ENCODE peak calls at places on chromosomes 7 and 10, in four cellular contexts. D, P, Z and J are unnamed samples.

GRCh38 chr10:48187713-48188541 is 86.6 kb downstream of the FRMPD2 start:
- DNase-seq in P (no peak), Z (no peak), D (no peak), J (no peak)

GRCh38 chr10:10722422-10722821 is 295.2 kb upstream of the CELF2 start:
- DNase-seq in D (no peak), Z (no peak), P (no peak), J (no peak)

GRCh38 chr10:74903491-74903890 is 77.1 kb downstream of the KAT6B start:
- DNase-seq in P (no peak), Z (no peak), D (no peak), J (no peak)

GRCh38 chr10:112244197-112244596 is 39.0 kb upstream of the TECTB start:
- DNase-seq in Z (no peak), D (no peak), P (peak; percentile 71), J (no peak)

GRCh38 chr10:131825150-131825907 is 75.5 kb upstream of the PPP2R2D start:
- DNase-seq in P (no peak), Z (no peak), D (no peak), J (no peak)

GRCh38 chr10:89481662-89482061 is 53.7 kb downstream of the SLC16A12 start:
- DNase-seq in Z (peak; percentile 64), D (no peak), P (peak; percentile 93), J (no peak)

GRCh38 chr10:95395947-95396449 is 105.2 kb upstream of the PDLIM1 start:
- DNase-seq in D (no peak), Z (peak; percentile 31), P (no peak), J (no peak)

GRCh38 chr10:26890956-26891355 is 30.2 kb upstream of the ABI1 start:
- DNase-seq in P (peak; percentile 66), Z (peak; percentile 82), D (peak; percentile 91), J (peak; percentile 77)

DNA sequence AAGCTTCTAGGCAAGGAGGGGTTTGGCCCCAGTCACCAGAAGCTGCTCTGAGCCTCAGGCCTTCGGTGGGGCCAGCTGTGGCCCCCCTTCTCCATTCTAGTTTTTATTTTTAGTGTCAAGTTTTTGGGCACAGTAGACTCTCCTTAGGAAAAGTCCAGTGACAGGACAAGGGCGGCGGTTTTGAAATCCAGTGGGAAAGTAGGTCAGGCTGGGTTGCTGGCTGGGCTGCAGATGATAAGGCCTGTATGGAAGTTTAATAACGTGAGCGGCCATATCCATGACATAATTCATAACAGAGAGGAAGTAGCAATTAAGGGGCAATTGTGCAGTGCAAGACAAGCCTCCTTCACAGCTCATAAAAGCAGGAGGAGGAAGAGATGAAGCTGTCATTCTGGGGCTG is 87.1 kb upstream of the ZNF716 start:
- DNase-seq in D (no peak), Z (no peak), P (no peak), J (no peak)
- H3K9me3 ChIP-seq in D (peaks cover 36% of the 10 kb centered on the region), Z (peaks cover 4% of the 10 kb centered on the region), P (peaks cover 19% of the 10 kb centered on the region), J (no peaks in the 10 kb centered on the region)

DNA sequence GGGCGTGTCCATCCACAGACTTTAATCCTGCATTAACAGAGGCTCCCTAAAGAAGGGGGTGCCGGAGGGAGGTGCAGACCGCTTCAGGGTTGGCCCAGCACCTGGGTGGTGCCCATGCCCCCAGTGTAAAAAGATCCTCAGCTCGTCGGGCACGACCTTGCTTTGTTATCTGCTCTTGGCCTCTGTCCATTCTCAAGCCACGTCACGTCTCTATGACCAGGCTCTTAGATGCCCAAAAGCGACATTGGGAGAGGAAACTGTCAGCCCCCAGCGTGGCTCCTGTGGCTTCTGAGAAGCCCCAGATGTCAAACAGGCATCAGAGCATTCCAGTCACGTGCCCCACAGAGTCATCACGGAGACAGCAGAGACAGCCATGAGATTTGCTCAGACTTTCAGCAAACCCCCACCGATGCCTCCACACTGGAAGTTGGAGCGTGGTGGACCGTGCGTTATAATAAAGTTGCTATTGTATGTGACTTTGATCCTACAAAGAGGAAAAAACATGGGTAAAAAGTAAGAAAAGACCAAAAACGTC is 55.5 kb downstream of the PTPRN2 start:
- DNase-seq in D (no peak), P (no peak), Z (no peak), J (no peak)
- H3K9ac ChIP-seq in D (no peak overlapping the region), P (no peak overlapping the region), Z (no peak overlapping the region), J (no peak overlapping the region)

GRCh38 chr7:157925383-157925875 is 588.6 kb downstream of the DNAJB6 start:
- DNase-seq in D (no peak), P (no peak), Z (no peak), J (no peak)
- H3K9me3 ChIP-seq in D (peaks cover 15% of the 10 kb centered on the region), P (peaks cover 52% of the 10 kb centered on the region), Z (peaks cover 1% of the 10 kb centered on the region), J (no peaks in the 10 kb centered on the region)

GRCh38 chr7:135257790-135258189 is 24.2 kb downstream of the STRA8 start:
- DNase-seq in P (no peak), Z (no peak), D (no peak), J (no peak)
- H3K9ac ChIP-seq in P (no peak overlapping the region), Z (no peak overlapping the region), D (no peak overlapping the region), J (no peak overlapping the region)

DNA sequence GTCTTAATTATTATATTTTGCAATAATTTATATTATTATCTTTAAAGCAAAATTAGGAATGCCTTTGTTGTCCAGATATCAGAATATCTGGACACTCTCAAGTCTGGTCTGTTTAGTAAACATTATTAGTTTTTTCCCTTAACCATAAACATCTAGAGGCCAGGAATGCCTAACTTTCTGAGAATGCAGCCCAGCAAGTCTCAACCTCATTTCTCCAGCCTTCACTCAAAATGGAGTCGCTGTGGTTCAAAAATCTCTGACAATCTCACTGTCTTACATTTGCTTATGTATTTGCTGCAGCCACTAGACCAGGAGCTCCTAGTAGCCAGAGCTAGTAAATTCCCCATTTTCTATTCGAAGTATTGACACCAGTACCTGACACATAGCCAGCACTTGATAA is 49.7 kb upstream of the INHBA start:
- DNase-seq in P (no peak), D (no peak), Z (no peak), J (no peak)
- H3K9me3 ChIP-seq in P (peaks cover 7% of the 10 kb centered on the region), D (peaks cover 8% of the 10 kb centered on the region), Z (peaks cover 21% of the 10 kb centered on the region), J (no peaks in the 10 kb centered on the region)

GRCh38 chr7:74206589-74207120 is 3.2 kb upstream of the LAT2 start:
- DNase-seq in P (peak; percentile 57), D (peak; percentile 90), Z (peak; percentile 87), J (peak; percentile 79)
- H3K9ac ChIP-seq in P (no peak overlapping the region), D (no peak overlapping the region), Z (no peak overlapping the region), J (no peak overlapping the region)

GRCh38 chr7:157483515-157483914 is 146.7 kb downstream of the DNAJB6 start:
- DNase-seq in Z (no peak), D (no peak), P (no peak), J (no peak)
- H3K9me3 ChIP-seq in Z (no peaks in the 10 kb centered on the region), D (no peaks in the 10 kb centered on the region), P (peaks cover 24% of the 10 kb centered on the region), J (no peaks in the 10 kb centered on the region)

DNA sequence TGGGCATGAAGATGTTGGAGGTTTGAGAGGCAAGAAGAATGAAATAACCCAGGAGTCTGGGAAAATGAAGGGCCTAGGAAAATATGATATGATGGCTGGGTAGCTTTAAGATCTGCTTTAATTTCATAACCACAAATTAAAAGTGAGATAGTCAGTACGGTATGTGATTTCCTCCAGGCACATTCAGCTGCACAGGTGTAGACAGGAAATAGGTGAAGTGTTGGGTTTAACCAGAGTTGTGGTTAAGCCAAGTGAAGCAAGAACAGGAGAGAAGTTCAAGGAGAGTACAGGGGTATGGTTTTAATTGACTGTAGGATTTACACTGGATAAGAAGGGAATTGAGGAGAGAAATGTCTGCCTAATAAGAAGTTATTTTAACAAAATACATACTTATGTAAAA is 2.6 kb downstream of the PNLIPRP3 start:
- DNase-seq in D (no peak), Z (no peak), P (no peak), J (peak; percentile 67)
- H3K9ac ChIP-seq in D (no peak overlapping the region), Z (no peak overlapping the region), P (no peak overlapping the region), J (no peak overlapping the region)

GRCh38 chr7:157750291-157750690 is 413.5 kb downstream of the DNAJB6 start:
- DNase-seq in D (no peak), P (no peak), Z (no peak), J (no peak)
- H3K9me3 ChIP-seq in D (no peaks in the 10 kb centered on the region), P (peaks cover 61% of the 10 kb centered on the region), Z (no peaks in the 10 kb centered on the region), J (no peaks in the 10 kb centered on the region)